ENCODE peak calls at places on chromosomes 11 and 22, in ten cellular contexts. Q is A673; V is fibroblast of pulmonary artery; R is A549; U is Caco-2; F is CD8-positive, alpha-beta T cell; C is lung; P is brain microvascular endothelial cell; B is GM23338; S is body of pancreas. N is an unnamed sample.

GRCh38 chr11:40306938-40307548 is 1152.4 kb downstream of the LRRC4C start:
- DNase-seq in Q (peak), V (peak), R (peak), U (no peak), F (no peak), C (no peak), P (peak), B (peak), S (no peak), N (peak)

GRCh38 chr11:93542753-93543246 is 391 bp downstream of the SMCO4 start:
- DNase-seq in Q (no peak), V (no peak), R (no peak), U (no peak), F (no peak), C (no peak), P (no peak), B (no peak), S (no peak), N (no peak)

GRCh38 chr11:134372961-134373360 is 39.1 kb downstream of the B3GAT1 start:
- DNase-seq in Q (no peak), V (no peak), R (no peak), U (no peak), F (no peak), C (no peak), P (no peak), B (no peak), S (no peak), N (no peak)

GRCh38 chr11:67260406-67260805 is 5.9 kb upstream of the GRK2 start:
- DNase-seq in Q (no peak), V (no peak), R (no peak), U (no peak), F (no peak), C (no peak), P (no peak), B (no peak), S (no peak), N (no peak)

GRCh38 chr11:73430326-73430725 is 54.1 kb downstream of the RELT start:
- DNase-seq in Q (no peak), V (no peak), R (no peak), U (no peak), F (no peak), C (no peak), P (no peak), B (no peak), S (no peak), N (no peak)

GRCh38 chr11:114285599-114285998 is 10.6 kb upstream of the NNMT start:
- DNase-seq in Q (peak), V (peak), R (no peak), U (no peak), F (no peak), C (no peak), P (no peak), B (peak), S (no peak), N (peak)

GRCh38 chr11:131628739-131629138 is 258.3 kb downstream of the NTM start:
- DNase-seq in Q (no peak), V (no peak), R (no peak), U (no peak), F (no peak), C (no peak), P (no peak), B (no peak), S (no peak), N (no peak)

GRCh38 chr22:45785458-45785857 is 113.8 kb downstream of the ATXN10 start:
- DNase-seq in Q (no peak), V (no peak), R (peak), U (no peak), F (no peak), C (no peak), P (no peak), B (no peak), S (peak), N (no peak)

GRCh38 chr11:2211113-2211971 is 39.7 kb upstream of the TH start:
- DNase-seq in Q (no peak), V (no peak), R (peak), U (peak), F (no peak), C (no peak), P (no peak), B (no peak), S (peak), N (no peak)

GRCh38 chr11:47406896-47407745 is 1.3 kb upstream of the SLC39A13 start:
- DNase-seq in Q (no peak), V (peak), R (no peak), U (peak), F (no peak), C (no peak), P (no peak), B (peak), S (no peak), N (no peak)
- TF ChIP-seq CTCF in Q (no peak), V (no peak), R (no peak), U (no peak), F (no peak), C (no peak), P (peak), B (no peak), S (no peak), N (no peak)

DNA sequence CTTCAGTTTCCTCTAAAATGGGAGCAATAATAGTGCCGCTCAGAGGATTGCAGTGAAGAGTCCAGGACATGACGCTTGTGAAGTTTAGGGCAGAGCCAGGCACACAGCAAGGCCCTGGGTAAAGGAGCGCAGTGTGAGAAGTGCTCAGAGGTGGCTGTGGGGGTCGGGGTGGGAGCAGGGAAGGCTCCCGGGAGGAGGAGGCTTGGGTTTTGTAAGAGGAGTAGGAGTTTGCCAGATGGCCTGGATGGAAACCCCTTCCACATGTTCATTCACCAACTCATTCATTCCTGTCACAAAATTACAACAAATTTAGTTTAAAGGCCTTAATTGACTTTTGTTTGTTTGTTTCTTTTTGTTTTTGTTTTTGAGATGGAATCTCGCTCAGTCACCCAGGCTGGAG is 17.0 kb downstream of the CRYBB2 start:
- DNase-seq in Q (no peak), V (no peak), R (no peak), U (no peak), F (no peak), C (no peak), P (no peak), B (no peak), S (no peak), N (no peak)
- H3K4me3 ChIP-seq in Q (no peak), V (no peak), R (peak), U (no peak), F (no peak), C (no peak), P (no peak), B (no peak), S (no peak), N (no peak)

DNA sequence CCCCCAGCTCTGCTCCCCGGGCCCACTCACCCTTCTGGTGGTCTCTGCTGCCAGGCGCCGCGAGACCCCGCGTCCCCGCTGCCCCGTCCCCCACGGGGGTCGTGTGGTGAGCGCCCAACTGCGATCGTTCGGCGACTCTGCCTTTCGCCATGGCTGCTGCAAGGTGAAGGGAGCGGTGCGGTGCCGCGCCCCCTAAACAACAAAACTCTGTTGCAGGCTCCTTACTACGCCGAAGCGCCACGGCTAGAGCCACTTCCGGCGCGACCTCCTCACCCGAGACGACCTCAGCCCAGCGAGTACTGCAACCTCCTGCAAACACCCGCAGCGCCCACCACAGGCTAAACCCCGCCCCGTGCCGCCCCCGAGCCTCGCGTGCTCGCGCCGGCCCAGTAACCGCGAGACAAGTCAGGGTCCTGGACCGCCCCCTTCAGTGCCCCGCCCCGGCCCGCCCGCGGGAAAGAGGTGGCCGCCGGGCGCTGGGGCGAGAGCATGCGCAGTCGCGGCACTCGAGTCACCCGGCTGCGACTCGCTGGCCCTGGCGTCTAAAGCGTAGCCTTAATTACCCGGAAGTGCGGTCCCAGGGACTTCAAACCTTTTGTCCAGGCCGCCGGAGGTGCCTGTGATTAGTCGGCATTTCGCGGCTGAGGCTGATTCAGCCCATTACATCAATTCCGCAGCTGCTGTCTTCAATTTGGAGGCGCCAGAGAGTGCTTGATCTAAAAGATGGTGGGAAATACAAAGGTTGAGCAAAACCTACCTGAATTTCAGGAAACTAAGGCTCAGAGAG is at the start of gene TMEM41B:
- DNase-seq in Q (peak), V (peak), R (peak), U (peak), F (peak), C (peak), P (peak), B (peak), S (peak), N (peak)
- TF ChIP-seq CTCF in Q (no peak), V (no peak), R (no peak), U (peak), F (no peak), C (no peak), P (peak), B (peak), S (no peak), N (peak)

GRCh38 chr22:22865311-22866072 is 22.1 kb upstream of the IGLL5 start:
- DNase-seq in Q (no peak), V (peak), R (no peak), U (no peak), F (peak), C (no peak), P (no peak), B (no peak), S (no peak), N (no peak)
- H3K4me3 ChIP-seq in Q (no peak), V (no peak), R (no peak), U (no peak), F (no peak), C (no peak), P (no peak), B (no peak), S (no peak), N (no peak)